ENCODE peak calls at places on chromosomes 12 and 14, in four cellular contexts. F, S, M and L are unnamed samples.

GRCh38 chr14:33800735-33801163 is 150.1 kb downstream of the EGLN3 start:
- DNase-seq in F (no peak), M (no peak), S (no peak), L (no peak)

GRCh38 chr14:105456736-105457703 is 17.6 kb upstream of the CRIP2 start:
- DNase-seq in M (no peak), F (no peak), S (no peak), L (no peak)

GRCh38 chr12:27504506-27504905 is 19.5 kb upstream of the PPFIBP1 start:
- DNase-seq in F (no peak), S (no peak), M (no peak), L (no peak)

GRCh38 chr12:109477185-109477962 is at the start of the genes KCTD10 and UBE3B:
- DNase-seq in M (peak; percentile 77), F (peak; percentile 81), S (peak; percentile 90), L (peak; percentile 84)

GRCh38 chr14:92789457-92790089 is 4.5 kb upstream of the GOLGA5 start:
- DNase-seq in F (no peak), S (no peak), M (no peak), L (no peak)

GRCh38 chr12:57085999-57086950 is 2.6 kb upstream of the NAB2 start:
- DNase-seq in M (peak; percentile 50), S (peak; percentile 55), F (peak; percentile 32), L (peak; percentile 29)

GRCh38 chr12:23290627-23291330 is 658.7 kb downstream of the SOX5 start:
- DNase-seq in F (no peak), S (no peak), M (no peak), L (no peak)

GRCh38 chr12:92094751-92095161 is 50.9 kb downstream of the BTG1 start:
- DNase-seq in F (no peak), S (no peak), M (no peak), L (no peak)

GRCh38 chr14:61120576-61120975 is 139.5 kb downstream of the SLC38A6 start:
- DNase-seq in F (no peak), M (no peak), S (no peak), L (no peak)

GRCh38 chr14:51302319-51303030 is 62.4 kb downstream of the TMX1 start:
- DNase-seq in M (peak; percentile 25), S (no peak), F (no peak), L (no peak)

GRCh38 chr14:50745401-50746058 is 77.4 kb upstream of the SAV1 start:
- DNase-seq in M (no peak), S (no peak), F (no peak), L (no peak)

GRCh38 chr14:52049721-52050588 is 18.9 kb downstream of the NID2 start:
- DNase-seq in F (no peak), S (no peak), M (no peak), L (no peak)

GRCh38 chr12:6392499-6392898 is 8.5 kb downstream of the LTBR start:
- DNase-seq in F (no peak), M (no peak), S (no peak), L (no peak)

GRCh38 chr12:129097451-129097850 is 244.2 kb downstream of the GLT1D1 start:
- DNase-seq in F (no peak), M (no peak), S (no peak), L (no peak)

GRCh38 chr12:65925626-65926025 is 101.3 kb downstream of the HMGA2 start:
- DNase-seq in M (no peak), F (no peak), S (no peak), L (no peak)

GRCh38 chr14:62269204-62269603 is 507.0 kb downstream of the SNAPC1 start:
- DNase-seq in S (no peak), M (no peak), F (no peak), L (no peak)

GRCh38 chr14:31510222-31510621 is 22.4 kb upstream of the GPR33 start:
- DNase-seq in F (no peak), M (peak; percentile 49), S (no peak), L (peak; percentile 17)

GRCh38 chr12:43551271-43551970 is 582 bp downstream of the ADAMTS20 start:
- DNase-seq in M (no peak), F (no peak), S (peak; percentile 36), L (no peak)

GRCh38 chr12:15163577-15163976 is 57.6 kb downstream of the RERG start:
- DNase-seq in M (no peak), F (no peak), S (no peak), L (no peak)

GRCh38 chr12:88419794-88420193 is 160.5 kb downstream of the KITLG start:
- DNase-seq in M (no peak), S (no peak), F (no peak), L (no peak)

GRCh38 chr12:54135621-54136027 is 53.2 kb downstream of the SMUG1 start:
- DNase-seq in S (no peak), F (no peak), M (peak; percentile 49), L (no peak)

GRCh38 chr12:3313655-3314305 is 177.2 kb upstream of the PRMT8 start:
- DNase-seq in F (peak; percentile 3), S (peak; percentile 50), M (peak; percentile 48), L (no peak)

GRCh38 chr12:2451025-2451424 is 343.7 kb upstream of the FKBP4 start:
- DNase-seq in F (no peak), S (no peak), M (no peak), L (no peak)

GRCh38 chr14:61326847-61327246 is 5.5 kb downstream of the PRKCH start:
- DNase-seq in S (peak; percentile 36), F (peak; percentile 31), M (no peak), L (no peak)

GRCh38 chr14:22159049-22159448 is 430.0 kb downstream of the DAD1 start:
- DNase-seq in F (no peak), M (no peak), S (no peak), L (no peak)